ENCODE peak calls at places on chromosomes 11 and 22, in six cellular contexts. E is mesothelial cell of epicardium, D is body of pancreas, H is HFF-Myc, P is GM06990, L is upper lobe of right lung. M is an unnamed sample.

GRCh38 chr11:118193910-118194566 is 17.6 kb upstream of the SCN2B start:
- DNase-seq in E (no peak), D (peak; percentile 38), H (no peak), P (no peak), L (no peak), M (peak; percentile 51)

GRCh38 chr22:24059121-24059520 is 48.0 kb downstream of the CABIN1 start:
- DNase-seq in E (no peak), D (no peak), H (peak; percentile 22), P (no peak), L (no peak), M (no peak)

GRCh38 chr11:94149435-94149834 is 20.8 kb downstream of the PANX1 start:
- DNase-seq in E (no peak), D (no peak), H (peak; percentile 38), P (no peak), L (no peak), M (no peak)

GRCh38 chr22:23675502-23676415 is 15.1 kb upstream of the RGL4 start:
- DNase-seq in E (no peak), D (peak; percentile 68), H (no peak), P (no peak), L (peak; percentile 72), M (no peak)

GRCh38 chr11:130771708-130772107 is 144.6 kb downstream of the SNX19 start:
- DNase-seq in E (no peak), D (no peak), H (no peak), P (no peak), L (no peak), M (no peak)

GRCh38 chr11:72609451-72609850 is 64.8 kb downstream of the PDE2A start:
- DNase-seq in E (no peak), D (no peak), H (no peak), P (no peak), L (no peak), M (no peak)

GRCh38 chr11:33451364-33451763 is 194.2 kb downstream of the HIPK3 start:
- DNase-seq in E (no peak), D (no peak), H (no peak), P (no peak), L (no peak), M (no peak)

GRCh38 chr22:50320116-50320515 is 6.7 kb downstream of the DENND6B start:
- DNase-seq in E (no peak), D (no peak), H (no peak), P (no peak), L (no peak), M (no peak)

GRCh38 chr22:36326178-36327161 is 61.3 kb downstream of the MYH9 start:
- DNase-seq in E (no peak), D (no peak), H (no peak), P (no peak), L (no peak), M (no peak)

GRCh38 chr11:94993400-94993943 is 20.0 kb downstream of the KDM4D start:
- DNase-seq in E (no peak), D (no peak), H (no peak), P (no peak), L (no peak), M (no peak)

GRCh38 chr22:34319346-34319745 is 399.1 kb upstream of the LARGE1 start:
- DNase-seq in E (no peak), D (no peak), H (no peak), P (no peak), L (no peak), M (no peak)

GRCh38 chr11:46512261-46512881 is 81.5 kb downstream of the AMBRA1 start:
- DNase-seq in E (no peak), D (no peak), H (no peak), P (no peak), L (no peak), M (no peak)

GRCh38 chr22:35473971-35474370 is 66.7 kb upstream of the RASD2 start:
- DNase-seq in E (no peak), D (no peak), H (no peak), P (no peak), L (no peak), M (no peak)

GRCh38 chr11:91871791-91872190 is 352.8 kb upstream of the FAT3 start:
- DNase-seq in E (no peak), D (no peak), H (no peak), P (no peak), L (no peak), M (no peak)

GRCh38 chr11:103609117-103610066 is 427.0 kb upstream of the DDI1 start:
- DNase-seq in E (no peak), D (no peak), H (peak; percentile 90), P (no peak), L (no peak), M (no peak)

GRCh38 chr11:95219599-95219998 is 11.4 kb downstream of the SESN3 start:
- DNase-seq in E (no peak), D (no peak), H (no peak), P (no peak), L (no peak), M (no peak)

GRCh38 chr11:68855205-68855978 is 13.7 kb upstream of the CPT1A start:
- DNase-seq in E (peak; percentile 57), D (peak; percentile 54), H (no peak), P (peak; percentile 34), L (peak; percentile 70), M (peak; percentile 58)

GRCh38 chr22:39206491-39206890 is 38.3 kb downstream of the PDGFB start:
- DNase-seq in E (no peak), D (no peak), H (no peak), P (no peak), L (peak; percentile 53), M (no peak)

GRCh38 chr11:26121466-26121865 is 210.5 kb upstream of the ANO3 start:
- DNase-seq in E (no peak), D (no peak), H (no peak), P (no peak), L (no peak), M (no peak)

GRCh38 chr11:125287467-125288232 is 123.1 kb downstream of the PKNOX2 start:
- DNase-seq in E (peak; percentile 67), D (no peak), H (no peak), P (no peak), L (no peak), M (no peak)

GRCh38 chr22:42080287-42080686 is 787 bp downstream of the SMDT1 start:
- DNase-seq in E (peak; percentile 46), D (peak; percentile 47), H (no peak), P (no peak), L (peak; percentile 62), M (no peak)

GRCh38 chr11:93738647-93739081 is 2.6 kb downstream of the TAF1D start:
- DNase-seq in E (no peak), D (no peak), H (no peak), P (no peak), L (no peak), M (no peak)

GRCh38 chr22:45516923-45517675 is 14.4 kb downstream of the FBLN1 start:
- DNase-seq in E (no peak), D (no peak), H (no peak), P (no peak), L (no peak), M (no peak)

GRCh38 chr11:66868726-66869291 is 11.9 kb downstream of the LRFN4 start:
- DNase-seq in E (no peak), D (peak; percentile 81), H (no peak), P (peak; percentile 83), L (peak; percentile 85), M (peak; percentile 95)

GRCh38 chr22:43882122-43882767 is 9.6 kb downstream of the PNPLA5 start:
- DNase-seq in E (no peak), D (no peak), H (no peak), P (no peak), L (peak; percentile 46), M (no peak)

GRCh38 chr22:44441401-44442185 is 56.4 kb downstream of the RTL6 start:
- DNase-seq in E (no peak), D (no peak), H (no peak), P (no peak), L (peak; percentile 48), M (no peak)

GRCh38 chr22:50581031-50581949 is 1.4 kb downstream of the CHKB start:
- DNase-seq in E (no peak), D (no peak), H (no peak), P (no peak), L (peak; percentile 64), M (no peak)

GRCh38 chr11:101390539-101390938 is 193.3 kb downstream of the TRPC6 start:
- DNase-seq in E (no peak), D (no peak), H (no peak), P (no peak), L (no peak), M (no peak)
- TF ChIP-seq CTCF in E (no peak), D (peak; percentile 13), H (no peak), P (no peak), L (peak; percentile 27), M (peak; percentile 6)

GRCh38 chr22:22401381-22401780 is 107.2 kb downstream of the ZNF280B start:
- DNase-seq in E (no peak), D (no peak), H (no peak), P (no peak), L (no peak), M (no peak)

GRCh38 chr22:22404598-22405284 is 103.8 kb downstream of the ZNF280B start:
- DNase-seq in E (no peak), D (no peak), H (no peak), P (peak; percentile 19), L (no peak), M (no peak)

GRCh38 chr22:22403306-22403705 is 105.2 kb downstream of the ZNF280B start:
- DNase-seq in E (no peak), D (no peak), H (no peak), P (no peak), L (no peak), M (no peak)

GRCh38 chr22:22406445-22406844 is 102.1 kb downstream of the ZNF280B start:
- DNase-seq in E (no peak), D (no peak), H (no peak), P (no peak), L (no peak), M (no peak)

DNA sequence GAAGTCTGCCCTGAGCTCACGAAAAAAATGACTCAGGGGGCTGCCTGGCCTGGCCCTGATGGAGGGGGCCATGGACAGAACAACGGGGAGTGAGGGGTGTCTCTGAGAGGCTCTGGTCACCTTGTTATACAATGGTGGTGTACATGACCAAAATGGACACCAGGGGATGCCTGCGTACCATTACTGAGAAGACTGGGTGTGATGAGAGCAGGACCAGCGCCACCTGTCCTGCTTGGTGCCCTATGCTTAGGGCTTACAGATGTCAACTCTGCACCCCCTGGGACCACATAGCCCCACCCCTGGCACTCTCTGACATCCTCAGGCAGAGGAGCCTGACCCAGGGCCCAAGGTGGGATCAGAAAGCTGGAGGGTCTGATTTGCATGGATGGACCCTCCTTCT is 104.8 kb downstream of the ZNF280B start:
- DNase-seq in E (no peak), D (no peak), H (no peak), P (no peak), L (no peak), M (no peak)
- TF ChIP-seq CTCF in E (no peak), D (no peak), H (no peak), P (no peak), L (no peak), M (peak; percentile 16)

GRCh38 chr11:32448232-32448631 is 12.9 kb upstream of the WT1 start:
- DNase-seq in E (no peak), D (no peak), H (peak; percentile 6), P (no peak), L (no peak), M (no peak)
- TF ChIP-seq CTCF in E (no peak), D (no peak), H (peak; percentile 21), P (peak; percentile 56), L (no peak), M (peak; percentile 23)

DNA sequence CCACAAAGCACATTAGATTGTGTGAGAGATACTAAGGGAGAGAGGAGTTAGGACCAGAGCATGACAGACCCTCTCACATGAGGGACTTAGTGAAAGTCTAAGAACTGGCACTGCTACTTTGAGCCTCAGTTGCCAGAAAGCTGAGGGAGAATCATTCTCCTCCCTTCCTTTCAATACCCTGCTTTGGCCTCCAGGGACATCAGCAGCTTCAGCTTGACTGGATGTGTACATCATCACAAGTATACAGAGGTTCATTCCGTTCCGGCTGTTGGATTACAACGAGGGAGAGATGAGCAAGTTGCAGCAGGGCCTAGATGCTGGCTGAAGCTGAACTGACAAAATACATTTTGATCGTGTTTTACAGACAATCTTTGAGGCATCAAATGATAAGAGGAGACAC is 15.7 kb upstream of the ANO5 start:
- DNase-seq in E (no peak), D (no peak), H (no peak), P (no peak), L (no peak), M (no peak)
- TF ChIP-seq CTCF in E (no peak), D (no peak), H (no peak), P (peak; percentile 19), L (no peak), M (no peak)